ENCODE peak calls at places on chromosomes 5 and 9, in four cellular contexts. D is stomach, T is left lung, X is coronary artery. G is an unnamed sample.

GRCh38 chr5:82387041-82387818 is 109.1 kb upstream of the RPS23 start:
- DNase-seq in D (no peak), X (no peak), T (no peak), G (no peak)

GRCh38 chr9:33211695-33212393 is 28.1 kb upstream of the SPINK4 start:
- DNase-seq in D (no peak), T (no peak), X (no peak), G (no peak)

GRCh38 chr5:67248703-67249589 is 52.3 kb upstream of the CD180 start:
- DNase-seq in D (no peak), T (no peak), X (no peak), G (no peak)

GRCh38 chr9:87180846-87181245 is 233.5 kb upstream of the GAS1 start:
- DNase-seq in T (no peak), D (no peak), X (no peak), G (no peak)

GRCh38 chr9:119905706-119906105 is 536.5 kb upstream of the BRINP1 start:
- DNase-seq in D (no peak), X (no peak), T (no peak), G (no peak)

GRCh38 chr5:109453251-109453650 is 43.5 kb upstream of the PJA2 start:
- DNase-seq in X (no peak), D (no peak), T (no peak), G (no peak)

GRCh38 chr5:132059696-132060500 is 557 bp upstream of the IL3 start:
- DNase-seq in X (peak; percentile 63), T (peak; percentile 68), D (peak; percentile 19), G (no peak)

GRCh38 chr5:112146323-112146848 is 272.7 kb downstream of the EPB41L4A start:
- DNase-seq in T (no peak), X (no peak), D (no peak), G (peak; percentile 24)

GRCh38 chr5:127586371-127586770 is 62.5 kb upstream of the CTXN3 start:
- DNase-seq in T (no peak), D (no peak), X (no peak), G (peak; percentile 50)

GRCh38 chr5:119158144-119158543 is 87.3 kb downstream of the DMXL1 start:
- DNase-seq in T (no peak), D (no peak), X (no peak), G (no peak)

GRCh38 chr5:887947-888640 is 4.5 kb downstream of the BRD9 start:
- DNase-seq in D (no peak), T (no peak), X (no peak), G (no peak)

GRCh38 chr5:73747696-73748380 is 121.8 kb downstream of the ARHGEF28 start:
- DNase-seq in T (no peak), X (no peak), D (no peak), G (no peak)

GRCh38 chr5:71786337-71787060 is 67.4 kb downstream of the CARTPT start:
- DNase-seq in D (no peak), X (no peak), T (no peak), G (no peak)

GRCh38 chr9:74379718-74380117 is 117.4 kb upstream of the RORB start:
- DNase-seq in D (peak; percentile 27), T (no peak), X (no peak), G (no peak)

GRCh38 chr9:1959347-1959746 is 55.8 kb upstream of the SMARCA2 start:
- DNase-seq in D (no peak), X (no peak), T (no peak), G (no peak)

GRCh38 chr9:94507531-94508258 is 47.2 kb upstream of the PCAT7 start:
- DNase-seq in D (no peak), T (no peak), X (no peak), G (no peak)

GRCh38 chr9:89477811-89478583 is 19.9 kb downstream of the SEMA4D start:
- DNase-seq in X (no peak), T (no peak), D (peak; percentile 71), G (no peak)

GRCh38 chr9:34430843-34431437 is 27.4 kb downstream of the FAM219A start:
- DNase-seq in D (peak; percentile 57), T (no peak), X (no peak), G (peak; percentile 35)

GRCh38 chr9:78605029-78605930 is 308.4 kb downstream of the PSAT1 start:
- DNase-seq in D (no peak), T (no peak), X (no peak), G (no peak)

GRCh38 chr5:132055808-132056609 is 4.4 kb upstream of the IL3 start:
- DNase-seq in X (peak; percentile 66), T (peak; percentile 51), D (peak; percentile 25), G (peak; percentile 16)

GRCh38 chr5:10756539-10756938 is 4.5 kb downstream of the DAP start:
- DNase-seq in X (no peak), T (no peak), D (no peak), G (peak; percentile 31)

GRCh38 chr5:147690595-147690994 is 91.9 kb downstream of the JAKMIP2 start:
- DNase-seq in T (no peak), X (no peak), D (peak; percentile 30), G (no peak)

GRCh38 chr9:37187713-37188439 is 67.5 kb downstream of the ZCCHC7 start:
- DNase-seq in D (no peak), X (no peak), T (no peak), G (peak; percentile 60)

GRCh38 chr5:142703153-142703552 is 17.3 kb upstream of the FGF1 start:
- DNase-seq in D (no peak), T (no peak), X (no peak), G (no peak)
- TF ChIP-seq CTCF in D (no peak), T (no peak), X (no peak), G (no peak)

GRCh38 chr5:156476704-156477103 is 149.7 kb downstream of the SGCD start:
- DNase-seq in T (no peak), D (no peak), X (no peak), G (no peak)

GRCh38 chr5:156475182-156475830 is 148.3 kb downstream of the SGCD start:
- DNase-seq in X (no peak), T (no peak), D (no peak), G (no peak)

GRCh38 chr5:156474251-156474650 is 147.3 kb downstream of the SGCD start:
- DNase-seq in D (no peak), X (no peak), T (no peak), G (no peak)

GRCh38 chr5:156477196-156477595 is 150.2 kb downstream of the SGCD start:
- DNase-seq in X (no peak), T (no peak), D (no peak), G (no peak)

GRCh38 chr5:156475831-156476551 is 149.0 kb downstream of the SGCD start:
- DNase-seq in X (peak; percentile 79), T (no peak), D (no peak), G (no peak)
- TF ChIP-seq CTCF in X (no peak), T (no peak), D (no peak), G (no peak)

DNA sequence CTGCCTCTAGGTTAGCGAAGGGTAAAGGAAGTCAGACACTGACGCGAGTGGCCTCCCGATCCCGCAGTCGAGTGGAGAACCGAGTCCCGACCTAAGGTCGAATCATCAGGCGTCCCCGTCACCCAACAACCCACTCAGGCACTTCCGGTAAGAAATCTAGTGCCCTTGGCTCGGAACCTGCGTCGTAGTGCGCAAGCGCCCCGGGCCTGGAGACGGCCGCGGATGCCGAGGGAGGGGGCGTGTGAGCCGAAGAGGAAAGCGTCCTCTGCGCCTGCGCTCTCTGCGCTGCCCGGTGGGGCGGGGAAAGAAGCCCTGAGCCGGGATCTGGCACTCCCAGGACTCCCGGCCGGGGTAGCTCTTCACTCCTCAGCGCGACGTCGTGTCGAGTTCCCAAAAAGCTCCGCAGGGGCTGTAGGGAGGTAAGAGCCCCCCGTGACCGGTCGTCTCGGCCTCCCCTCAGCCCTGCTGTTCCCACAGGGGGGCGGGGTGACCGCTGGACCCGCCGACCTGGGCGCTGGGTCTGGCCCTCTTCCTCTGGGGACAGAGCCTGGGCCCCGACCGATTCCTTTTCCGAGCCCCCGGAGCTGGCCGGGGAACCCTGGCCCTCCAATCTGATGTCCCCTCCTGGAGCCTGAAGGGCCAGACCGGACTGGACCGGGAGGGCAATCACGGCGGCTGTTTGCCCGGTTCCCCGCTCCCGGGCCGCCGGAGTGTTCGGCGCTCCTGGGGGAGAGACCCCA is at the start of gene ZFYVE16:
- DNase-seq in D (peak; percentile 99), T (peak; percentile 100), X (peak; percentile 98), G (peak; percentile 96)
- TF ChIP-seq CTCF in D (no peak), T (no peak), X (no peak), G (no peak)

GRCh38 chr9:18194316-18194715 is 279.6 kb upstream of the ADAMTSL1 start:
- DNase-seq in T (no peak), D (no peak), X (no peak), G (no peak)

GRCh38 chr9:18185196-18185595 is 288.8 kb upstream of the ADAMTSL1 start:
- DNase-seq in T (no peak), X (no peak), D (no peak), G (no peak)

GRCh38 chr9:18189876-18190670 is 283.9 kb upstream of the ADAMTSL1 start:
- DNase-seq in T (no peak), D (no peak), X (no peak), G (no peak)

GRCh38 chr9:18195223-18195622 is 278.7 kb upstream of the ADAMTSL1 start:
- DNase-seq in D (no peak), X (no peak), T (no peak), G (no peak)

DNA sequence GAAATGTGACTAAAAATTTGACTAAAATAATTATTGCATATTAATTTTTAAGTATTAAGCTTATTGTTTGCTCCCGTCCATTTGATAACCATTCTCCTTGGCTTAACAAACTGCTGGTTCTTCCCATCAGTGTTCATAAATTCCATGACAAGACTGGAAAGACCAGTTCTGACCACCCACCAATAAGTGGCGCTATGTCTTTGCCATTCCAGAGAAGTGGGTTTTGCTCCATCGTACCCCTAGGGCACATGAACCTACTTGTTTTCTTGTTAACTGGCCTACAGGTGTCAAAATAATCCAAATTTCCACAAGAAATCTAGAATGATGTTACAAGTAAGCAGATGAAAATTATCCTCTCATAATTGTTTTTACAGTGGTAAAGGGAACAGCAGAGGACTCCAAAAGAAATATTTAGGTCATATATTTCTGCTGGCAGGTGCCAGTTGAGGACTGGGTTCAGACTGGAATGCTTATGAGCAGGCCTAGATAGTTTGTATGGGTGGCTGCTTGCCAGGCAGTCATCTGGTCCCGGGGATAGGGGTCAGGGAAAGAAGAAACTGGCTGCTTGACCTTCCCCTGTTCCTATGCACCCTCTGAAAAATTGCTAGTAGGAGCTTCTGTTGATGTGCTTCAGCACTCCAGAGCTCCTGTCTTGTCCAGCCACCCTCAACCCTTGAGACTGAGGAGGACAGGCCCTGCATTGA is 283.1 kb upstream of the ADAMTSL1 start:
- DNase-seq in X (no peak), D (no peak), T (no peak), G (no peak)
- TF ChIP-seq CTCF in X (no peak), D (no peak), T (no peak), G (no peak)

GRCh38 chr5:36364473-36364872 is 62.8 kb upstream of the RANBP3L start:
- DNase-seq in X (no peak), D (no peak), T (no peak), G (no peak)

GRCh38 chr5:36363776-36364175 is 62.1 kb upstream of the RANBP3L start:
- DNase-seq in X (no peak), T (no peak), D (no peak), G (no peak)

GRCh38 chr5:36360311-36360710 is 58.6 kb upstream of the RANBP3L start:
- DNase-seq in T (no peak), D (no peak), X (no peak), G (no peak)

GRCh38 chr5:36366883-36367282 is 65.2 kb upstream of the RANBP3L start:
- DNase-seq in D (no peak), X (no peak), T (no peak), G (no peak)

DNA sequence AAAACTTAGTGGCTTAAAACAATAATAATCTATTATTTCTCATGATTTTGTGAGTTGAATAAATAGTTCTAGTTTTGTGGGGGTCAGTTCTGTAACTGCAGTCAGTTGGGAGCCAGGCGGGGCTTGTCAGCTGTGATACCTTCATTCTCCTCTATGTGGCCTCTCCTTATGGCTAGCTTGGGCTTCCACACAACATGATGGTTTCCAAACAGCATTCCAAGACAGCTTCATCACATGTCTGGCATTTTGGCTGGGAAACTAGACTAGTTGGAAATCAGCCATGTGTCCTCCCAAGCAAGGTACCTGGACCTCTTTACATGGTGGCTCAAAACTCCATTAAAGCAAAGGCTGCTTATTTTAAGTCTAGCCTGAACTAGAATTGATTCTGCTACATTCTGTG is 61.4 kb upstream of the RANBP3L start:
- DNase-seq in D (no peak), X (no peak), T (no peak), G (no peak)
- TF ChIP-seq CTCF in D (no peak), X (no peak), T (no peak), G (no peak)

G was measured in GM10248.